ENCODE peak calls at places on chromosomes 3 and 15, in five cellular contexts. One of them, this sample, is unnamed.

GRCh38 chr3:147945968-147946519 is 536.9 kb downstream of the ZIC1 start:
- DNase-seq in lower leg skin: no peak
- DNase-seq in vagina: no peak
- DNase-seq in adrenal gland: peak
- DNase-seq in heart right ventricle: no peak
- DNase-seq in this sample: peak

GRCh38 chr15:90757461-90757860 is 40.3 kb downstream of the BLM start:
- DNase-seq in lower leg skin: no peak
- DNase-seq in vagina: no peak
- DNase-seq in adrenal gland: no peak
- DNase-seq in heart right ventricle: no peak
- DNase-seq in this sample: no peak

GRCh38 chr3:196688349-196688748 is 23.7 kb downstream of the CEP19 start:
- DNase-seq in lower leg skin: peak
- DNase-seq in vagina: no peak
- DNase-seq in adrenal gland: peak
- DNase-seq in heart right ventricle: peak
- DNase-seq in this sample: peak

GRCh38 chr15:60462027-60462426 is 16.9 kb downstream of the ICE2 start:
- DNase-seq in lower leg skin: no peak
- DNase-seq in vagina: no peak
- DNase-seq in adrenal gland: no peak
- DNase-seq in heart right ventricle: no peak
- DNase-seq in this sample: peak

GRCh38 chr15:89303986-89304385 is 30.6 kb downstream of the POLG start:
- DNase-seq in lower leg skin: no peak
- DNase-seq in vagina: no peak
- DNase-seq in adrenal gland: no peak
- DNase-seq in heart right ventricle: no peak
- DNase-seq in this sample: no peak

GRCh38 chr3:177385186-177385585 is 187.9 kb upstream of the TBL1XR1 start:
- DNase-seq in lower leg skin: no peak
- DNase-seq in vagina: no peak
- DNase-seq in adrenal gland: no peak
- DNase-seq in heart right ventricle: no peak
- DNase-seq in this sample: no peak

GRCh38 chr3:16092923-16093322 is 81.6 kb upstream of the GALNT15 start:
- DNase-seq in lower leg skin: no peak
- DNase-seq in vagina: no peak
- DNase-seq in adrenal gland: no peak
- DNase-seq in heart right ventricle: no peak
- DNase-seq in this sample: no peak

GRCh38 chr15:88646951-88647350 is 8.1 kb downstream of the ISG20 start:
- DNase-seq in lower leg skin: peak
- DNase-seq in vagina: peak
- DNase-seq in adrenal gland: peak
- DNase-seq in heart right ventricle: no peak
- DNase-seq in this sample: no peak

GRCh38 chr15:27532358-27532757 is 561.4 kb downstream of the GABRG3 start:
- DNase-seq in lower leg skin: no peak
- DNase-seq in vagina: no peak
- DNase-seq in adrenal gland: no peak
- DNase-seq in heart right ventricle: no peak
- DNase-seq in this sample: no peak

GRCh38 chr3:17945018-17945798 is 202.8 kb upstream of the TBC1D5 start:
- DNase-seq in lower leg skin: no peak
- DNase-seq in vagina: no peak
- DNase-seq in adrenal gland: no peak
- DNase-seq in heart right ventricle: no peak
- DNase-seq in this sample: no peak

GRCh38 chr3:133447751-133448477 is 48.1 kb downstream of the BFSP2 start:
- DNase-seq in lower leg skin: no peak
- DNase-seq in vagina: no peak
- DNase-seq in adrenal gland: no peak
- DNase-seq in heart right ventricle: no peak
- DNase-seq in this sample: no peak
- H3K4me3 ChIP-seq in lower leg skin: no peak
- H3K4me3 ChIP-seq in vagina: no peak
- H3K4me3 ChIP-seq in adrenal gland: no peak
- H3K4me3 ChIP-seq in heart right ventricle: no peak
- H3K4me3 ChIP-seq in this sample: no peak

DNA sequence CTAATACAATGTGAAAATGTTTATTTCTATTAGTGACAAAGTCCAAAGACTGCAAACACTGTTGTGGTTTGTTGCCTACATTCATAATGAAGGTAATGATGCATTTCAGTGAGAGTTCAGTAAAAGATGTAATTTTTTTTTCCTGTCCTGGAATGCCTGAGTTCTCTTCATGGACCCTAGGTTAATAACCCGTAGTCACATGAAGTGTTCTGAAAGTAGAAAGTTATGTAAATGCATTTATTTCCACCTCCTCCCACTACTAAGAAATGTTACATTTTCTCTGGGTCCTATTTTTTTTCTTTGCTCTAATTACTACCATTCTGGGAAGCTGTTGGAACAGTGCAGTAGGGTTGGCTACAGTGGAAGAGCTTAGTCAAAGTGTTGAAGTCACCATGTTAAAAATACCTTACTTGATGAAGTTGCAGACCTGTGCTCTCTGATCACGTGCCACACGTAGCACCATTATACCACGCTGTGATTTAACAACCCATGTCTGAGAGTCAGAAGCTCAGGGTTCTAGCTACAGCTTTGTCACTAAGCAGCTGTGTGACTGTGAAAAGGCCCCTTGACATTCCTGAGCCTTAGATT is 153.8 kb upstream of the TSC22D2 start:
- DNase-seq in lower leg skin: no peak
- DNase-seq in vagina: no peak
- DNase-seq in adrenal gland: no peak
- DNase-seq in heart right ventricle: no peak
- DNase-seq in this sample: no peak
- TF ChIP-seq CTCF in lower leg skin: no peak
- TF ChIP-seq CTCF in vagina: no peak
- TF ChIP-seq CTCF in adrenal gland: no peak
- TF ChIP-seq CTCF in heart right ventricle: no peak
- TF ChIP-seq CTCF in this sample: no peak

GRCh38 chr3:197847866-197848401 is 56.9 kb downstream of the LRCH3 start:
- DNase-seq in lower leg skin: no peak
- DNase-seq in vagina: no peak
- DNase-seq in adrenal gland: no peak
- DNase-seq in heart right ventricle: no peak
- DNase-seq in this sample: peak
- H3K4me3 ChIP-seq in lower leg skin: no peak
- H3K4me3 ChIP-seq in vagina: peak
- H3K4me3 ChIP-seq in adrenal gland: peak
- H3K4me3 ChIP-seq in heart right ventricle: no peak
- H3K4me3 ChIP-seq in this sample: peak

GRCh38 chr3:75906555-75907112 is 121.3 kb upstream of the ZNF717 start:
- DNase-seq in lower leg skin: no peak
- DNase-seq in vagina: no peak
- DNase-seq in adrenal gland: peak
- DNase-seq in heart right ventricle: no peak
- DNase-seq in this sample: no peak
- TF ChIP-seq CTCF in lower leg skin: no peak
- TF ChIP-seq CTCF in vagina: no peak
- TF ChIP-seq CTCF in adrenal gland: no peak
- TF ChIP-seq CTCF in heart right ventricle: no peak
- TF ChIP-seq CTCF in this sample: no peak

GRCh38 chr3:105505167-105505566 is 138.5 kb downstream of the ALCAM start:
- DNase-seq in lower leg skin: no peak
- DNase-seq in vagina: no peak
- DNase-seq in adrenal gland: no peak
- DNase-seq in heart right ventricle: no peak
- DNase-seq in this sample: no peak
- H3K4me3 ChIP-seq in lower leg skin: no peak
- H3K4me3 ChIP-seq in vagina: no peak
- H3K4me3 ChIP-seq in adrenal gland: no peak
- H3K4me3 ChIP-seq in heart right ventricle: no peak
- H3K4me3 ChIP-seq in this sample: no peak

DNA sequence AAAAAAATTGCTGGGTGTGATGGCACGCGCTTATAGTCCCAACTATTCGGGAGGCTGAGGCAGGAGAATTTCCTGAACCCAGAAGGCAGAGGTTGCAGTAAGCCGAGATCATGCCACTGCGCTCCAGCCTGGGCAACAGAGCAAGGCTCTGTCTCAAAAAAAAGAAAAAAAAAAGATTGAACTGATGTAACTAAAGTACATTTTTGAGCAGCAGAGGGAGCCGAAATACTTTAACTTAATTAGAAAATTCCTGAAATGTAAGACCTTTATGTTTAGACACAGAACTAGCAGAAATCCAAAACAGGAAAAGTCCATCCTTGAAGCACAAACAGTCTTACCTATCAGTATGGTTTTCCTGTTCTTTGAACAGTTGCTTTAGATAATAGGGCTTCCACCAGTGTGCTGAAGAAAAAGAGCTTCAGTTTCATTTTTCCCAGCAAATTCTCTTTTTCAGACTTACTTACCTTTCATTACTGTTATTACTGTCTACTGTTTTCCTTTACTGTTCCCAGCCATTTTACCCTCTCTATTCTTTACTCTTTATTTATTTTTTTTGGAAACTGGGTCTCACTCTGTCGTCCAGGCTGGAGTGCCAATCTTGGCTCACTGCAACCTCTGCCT is 33.4 kb upstream of the ZNF609 start:
- DNase-seq in lower leg skin: no peak
- DNase-seq in vagina: no peak
- DNase-seq in adrenal gland: no peak
- DNase-seq in heart right ventricle: no peak
- DNase-seq in this sample: peak
- TF ChIP-seq CTCF in lower leg skin: no peak
- TF ChIP-seq CTCF in vagina: no peak
- TF ChIP-seq CTCF in adrenal gland: peak
- TF ChIP-seq CTCF in heart right ventricle: peak
- TF ChIP-seq CTCF in this sample: peak

GRCh38 chr3:88033088-88033487 is 25.7 kb downstream of the CGGBP1 start:
- DNase-seq in lower leg skin: no peak
- DNase-seq in vagina: no peak
- DNase-seq in adrenal gland: no peak
- DNase-seq in heart right ventricle: no peak
- DNase-seq in this sample: no peak

GRCh38 chr3:88033806-88034205 is 25.0 kb downstream of the CGGBP1 start:
- DNase-seq in lower leg skin: no peak
- DNase-seq in vagina: no peak
- DNase-seq in adrenal gland: no peak
- DNase-seq in heart right ventricle: no peak
- DNase-seq in this sample: no peak

GRCh38 chr3:88032245-88032644 is 26.6 kb downstream of the CGGBP1 start:
- DNase-seq in lower leg skin: no peak
- DNase-seq in vagina: no peak
- DNase-seq in adrenal gland: no peak
- DNase-seq in heart right ventricle: no peak
- DNase-seq in this sample: peak

GRCh38 chr3:88030200-88030599 is 28.6 kb downstream of the CGGBP1 start:
- DNase-seq in lower leg skin: no peak
- DNase-seq in vagina: no peak
- DNase-seq in adrenal gland: no peak
- DNase-seq in heart right ventricle: no peak
- DNase-seq in this sample: peak

DNA sequence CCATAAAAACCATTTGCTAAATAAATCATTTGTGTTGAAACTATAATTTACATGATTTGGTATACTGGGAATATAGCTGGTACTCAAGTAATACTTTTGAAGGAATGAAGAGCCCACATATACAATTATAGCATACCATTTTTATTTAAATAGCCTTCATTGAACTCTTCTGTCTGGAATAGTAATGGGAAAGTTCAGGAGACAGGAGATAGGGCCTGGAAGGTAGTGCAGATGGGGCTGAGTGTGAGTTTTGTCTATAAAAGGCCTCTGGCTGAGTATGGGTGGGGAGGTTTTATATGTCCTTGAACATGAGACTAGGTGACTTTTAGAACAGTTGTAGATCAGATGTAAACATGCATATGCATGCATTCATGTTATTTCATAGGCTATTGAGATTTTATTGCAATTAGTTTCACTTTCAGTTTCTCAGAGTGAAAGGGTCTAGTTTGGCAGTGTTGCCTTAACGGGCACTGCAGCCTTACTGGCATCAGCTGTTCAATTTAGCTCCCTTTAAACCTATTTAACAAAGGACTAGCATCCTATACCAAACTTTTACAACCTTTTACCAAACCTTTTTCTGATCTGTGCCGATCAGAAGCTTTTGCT is 27.2 kb downstream of the CGGBP1 start:
- DNase-seq in lower leg skin: no peak
- DNase-seq in vagina: no peak
- DNase-seq in adrenal gland: no peak
- DNase-seq in heart right ventricle: no peak
- DNase-seq in this sample: peak
- H3K4me3 ChIP-seq in lower leg skin: no peak
- H3K4me3 ChIP-seq in vagina: peak
- H3K4me3 ChIP-seq in adrenal gland: peak
- H3K4me3 ChIP-seq in heart right ventricle: peak
- H3K4me3 ChIP-seq in this sample: peak